ENCODE peak calls at places on chromosome 7, in four cellular contexts. One of them, this sample, is unnamed.

GRCh38 chr7:124764071-124764846 is 1.3 kb downstream of the GPR37 start:
- DNase-seq in A549: no peak
- DNase-seq in uterus: no peak
- DNase-seq in sigmoid colon: no peak
- DNase-seq in this sample: no peak

GRCh38 chr7:137801003-137801402 is 45.8 kb downstream of the DGKI start:
- DNase-seq in A549: no peak
- DNase-seq in uterus: no peak
- DNase-seq in sigmoid colon: no peak
- DNase-seq in this sample: no peak

GRCh38 chr7:64686493-64687184 is 20.7 kb downstream of the ZNF107 start:
- DNase-seq in A549: no peak
- DNase-seq in uterus: no peak
- DNase-seq in sigmoid colon: no peak
- DNase-seq in this sample: no peak

GRCh38 chr7:78221961-78222751 is 423.6 kb downstream of the PHTF2 start:
- DNase-seq in A549: no peak
- DNase-seq in uterus: no peak
- DNase-seq in sigmoid colon: no peak
- DNase-seq in this sample: no peak

GRCh38 chr7:81949306-81949705 is 179.5 kb upstream of the HGF start:
- DNase-seq in A549: no peak
- DNase-seq in uterus: no peak
- DNase-seq in sigmoid colon: no peak
- DNase-seq in this sample: no peak

GRCh38 chr7:19392246-19392645 is 247.0 kb upstream of the FERD3L start:
- DNase-seq in A549: no peak
- DNase-seq in uterus: no peak
- DNase-seq in sigmoid colon: no peak
- DNase-seq in this sample: peak; percentile 23

GRCh38 chr7:2843191-2843685 is 870 bp downstream of the GNA12 start:
- DNase-seq in A549: no peak
- DNase-seq in uterus: no peak
- DNase-seq in sigmoid colon: no peak
- DNase-seq in this sample: no peak

GRCh38 chr7:75054744-75055527 is 18.7 kb downstream of the RCC1L start:
- DNase-seq in A549: no peak
- DNase-seq in uterus: peak; percentile 49
- DNase-seq in sigmoid colon: peak; percentile 76
- DNase-seq in this sample: peak; percentile 85

GRCh38 chr7:34849163-34849960 is 187.9 kb downstream of the DPY19L1 start:
- DNase-seq in A549: peak; percentile 31
- DNase-seq in uterus: no peak
- DNase-seq in sigmoid colon: no peak
- DNase-seq in this sample: peak; percentile 38

GRCh38 chr7:94888542-94888941 is 18.9 kb upstream of the PPP1R9A start:
- DNase-seq in A549: peak; percentile 47
- DNase-seq in uterus: no peak
- DNase-seq in sigmoid colon: no peak
- DNase-seq in this sample: no peak

GRCh38 chr7:7178906-7179305 is 3.4 kb upstream of the C1GALT1 start:
- DNase-seq in A549: peak; percentile 18
- DNase-seq in uterus: no peak
- DNase-seq in sigmoid colon: no peak
- DNase-seq in this sample: no peak

GRCh38 chr7:35831208-35831607 is 30.4 kb downstream of the SEPTIN7 start:
- DNase-seq in A549: no peak
- DNase-seq in uterus: no peak
- DNase-seq in sigmoid colon: no peak
- DNase-seq in this sample: no peak

GRCh38 chr7:100342761-100343160 is 15.2 kb upstream of the PILRB start:
- DNase-seq in A549: no peak
- DNase-seq in uterus: no peak
- DNase-seq in sigmoid colon: no peak
- DNase-seq in this sample: no peak

GRCh38 chr7:78576196-78576595 is 777.6 kb downstream of the PHTF2 start:
- DNase-seq in A549: no peak
- DNase-seq in uterus: no peak
- DNase-seq in sigmoid colon: no peak
- DNase-seq in this sample: no peak

GRCh38 chr7:117216436-117217069 is 106.3 kb downstream of the WNT2 start:
- DNase-seq in A549: no peak
- DNase-seq in uterus: no peak
- DNase-seq in sigmoid colon: no peak
- DNase-seq in this sample: no peak

GRCh38 chr7:25014735-25015134 is 34.8 kb upstream of the OSBPL3 start:
- DNase-seq in A549: peak; percentile 16
- DNase-seq in uterus: no peak
- DNase-seq in sigmoid colon: no peak
- DNase-seq in this sample: peak; percentile 70

GRCh38 chr7:92769361-92769633 is 67.1 kb downstream of the CDK6 start:
- DNase-seq in A549: no peak
- DNase-seq in uterus: no peak
- DNase-seq in sigmoid colon: no peak
- DNase-seq in this sample: no peak

GRCh38 chr7:47333959-47334358 is 248.0 kb downstream of the TNS3 start:
- DNase-seq in A549: no peak
- DNase-seq in uterus: no peak
- DNase-seq in sigmoid colon: no peak
- DNase-seq in this sample: no peak

GRCh38 chr7:156609010-156609877 is 31.3 kb upstream of the RNF32 start:
- DNase-seq in A549: no peak
- DNase-seq in uterus: no peak
- DNase-seq in sigmoid colon: no peak
- DNase-seq in this sample: no peak

GRCh38 chr7:26441640-26442277 is 150.1 kb downstream of the SNX10 start:
- DNase-seq in A549: no peak
- DNase-seq in uterus: no peak
- DNase-seq in sigmoid colon: no peak
- DNase-seq in this sample: no peak

GRCh38 chr7:137081276-137081675 is 212.8 kb downstream of the CHRM2 start:
- DNase-seq in A549: no peak
- DNase-seq in uterus: no peak
- DNase-seq in sigmoid colon: no peak
- DNase-seq in this sample: no peak

GRCh38 chr7:152760384-152761115 is 998 bp downstream of the ACTR3B start:
- DNase-seq in A549: no peak
- DNase-seq in uterus: no peak
- DNase-seq in sigmoid colon: no peak
- DNase-seq in this sample: no peak

GRCh38 chr7:8261711-8262695 is at the start of gene ICA1:
- DNase-seq in A549: peak; percentile 45
- DNase-seq in uterus: peak; percentile 24
- DNase-seq in sigmoid colon: peak; percentile 69
- DNase-seq in this sample: peak; percentile 62

GRCh38 chr7:79951415-79951814 is 183.2 kb upstream of the GNAI1 start:
- DNase-seq in A549: no peak
- DNase-seq in uterus: no peak
- DNase-seq in sigmoid colon: no peak
- DNase-seq in this sample: no peak

GRCh38 chr7:10802526-10802925 is 171.1 kb upstream of the PHF14 start:
- DNase-seq in A549: no peak
- DNase-seq in uterus: no peak
- DNase-seq in sigmoid colon: no peak
- DNase-seq in this sample: peak; percentile 60

GRCh38 chr7:130912910-130913720 is 179.1 kb upstream of the KLF14 start:
- DNase-seq in A549: peak; percentile 91
- DNase-seq in uterus: peak; percentile 73
- DNase-seq in sigmoid colon: peak; percentile 86
- DNase-seq in this sample: peak; percentile 39
- TF ChIP-seq POLR2A in A549: peak; percentile 36
- TF ChIP-seq POLR2A in uterus: peak; percentile 33
- TF ChIP-seq POLR2A in sigmoid colon: no peak
- TF ChIP-seq POLR2A in this sample: peak; percentile 39

DNA sequence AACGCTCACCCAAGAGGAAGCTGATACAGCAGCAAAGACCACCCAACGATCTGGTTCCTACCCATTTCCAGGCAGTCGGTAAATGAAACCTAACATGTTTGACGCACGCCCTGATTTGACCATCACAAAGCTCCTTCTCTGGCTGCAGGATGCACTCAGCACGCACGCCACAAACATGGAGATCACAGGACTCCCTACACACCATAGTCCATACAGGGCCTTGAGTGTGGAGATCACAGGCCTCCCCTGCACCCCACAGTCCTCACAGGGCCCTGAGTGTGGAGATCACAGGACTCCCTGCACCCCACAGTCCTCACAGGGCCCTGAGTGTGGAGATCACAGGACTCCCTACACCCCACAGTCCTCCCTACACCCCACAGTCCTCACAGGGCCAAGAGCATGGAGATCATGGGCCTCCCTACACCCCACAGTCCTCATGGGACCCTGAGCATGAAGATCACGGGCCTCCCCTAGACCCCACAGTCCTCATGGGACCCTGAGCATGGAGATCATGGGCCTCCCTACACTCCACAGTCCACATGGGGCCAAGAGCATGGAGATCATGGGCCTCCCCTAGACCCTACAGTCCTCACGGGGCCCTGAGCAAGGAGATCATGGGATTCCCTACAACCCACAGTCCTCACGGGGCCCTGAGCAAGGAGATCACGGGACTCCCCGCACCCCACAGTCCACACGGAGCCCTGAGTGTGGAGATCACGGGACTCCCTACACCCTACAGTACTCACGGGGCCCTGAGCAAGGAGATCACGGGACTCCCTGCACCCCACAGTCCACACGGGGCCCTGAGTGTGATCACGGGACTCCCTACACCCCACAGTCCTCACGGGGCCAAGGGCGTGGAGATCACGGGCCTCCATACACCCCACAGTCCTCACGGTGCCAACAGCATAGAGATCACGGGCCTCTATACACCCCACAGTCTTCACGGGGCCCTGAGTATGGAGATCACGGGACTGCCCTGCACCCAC is 409.2 kb downstream of the DNAJB6 start:
- DNase-seq in A549: no peak
- DNase-seq in uterus: no peak
- DNase-seq in sigmoid colon: no peak
- DNase-seq in this sample: no peak
- TF ChIP-seq POLR2A in A549: no peak
- TF ChIP-seq POLR2A in uterus: no peak
- TF ChIP-seq POLR2A in sigmoid colon: no peak
- TF ChIP-seq POLR2A in this sample: no peak

GRCh38 chr7:30475580-30475979 is 3.0 kb downstream of the NOD1 start:
- DNase-seq in A549: no peak
- DNase-seq in uterus: no peak
- DNase-seq in sigmoid colon: no peak
- DNase-seq in this sample: no peak

GRCh38 chr7:30476401-30477145 is 2.0 kb downstream of the NOD1 start:
- DNase-seq in A549: no peak
- DNase-seq in uterus: no peak
- DNase-seq in sigmoid colon: peak; percentile 54
- DNase-seq in this sample: no peak

GRCh38 chr7:30474485-30474884 is 4.1 kb downstream of the NOD1 start:
- DNase-seq in A549: no peak
- DNase-seq in uterus: no peak
- DNase-seq in sigmoid colon: peak; percentile 25
- DNase-seq in this sample: no peak

GRCh38 chr7:30474893-30475292 is 3.7 kb downstream of the NOD1 start:
- DNase-seq in A549: no peak
- DNase-seq in uterus: no peak
- DNase-seq in sigmoid colon: peak; percentile 72
- DNase-seq in this sample: no peak

GRCh38 chr7:30478349-30479228 is at the start of gene NOD1:
- DNase-seq in A549: peak; percentile 78
- DNase-seq in uterus: peak; percentile 66
- DNase-seq in sigmoid colon: peak; percentile 86
- DNase-seq in this sample: peak; percentile 94
- TF ChIP-seq POLR2A in A549: peak; percentile 74
- TF ChIP-seq POLR2A in uterus: peak; percentile 63
- TF ChIP-seq POLR2A in sigmoid colon: peak; percentile 31
- TF ChIP-seq POLR2A in this sample: peak; percentile 76

GRCh38 chr7:74018261-74018660 is 9.7 kb upstream of the ELN start:
- DNase-seq in A549: no peak
- DNase-seq in uterus: no peak
- DNase-seq in sigmoid colon: no peak
- DNase-seq in this sample: no peak
- TF ChIP-seq POLR2A in A549: no peak
- TF ChIP-seq POLR2A in uterus: no peak
- TF ChIP-seq POLR2A in sigmoid colon: no peak
- TF ChIP-seq POLR2A in this sample: no peak

DNA sequence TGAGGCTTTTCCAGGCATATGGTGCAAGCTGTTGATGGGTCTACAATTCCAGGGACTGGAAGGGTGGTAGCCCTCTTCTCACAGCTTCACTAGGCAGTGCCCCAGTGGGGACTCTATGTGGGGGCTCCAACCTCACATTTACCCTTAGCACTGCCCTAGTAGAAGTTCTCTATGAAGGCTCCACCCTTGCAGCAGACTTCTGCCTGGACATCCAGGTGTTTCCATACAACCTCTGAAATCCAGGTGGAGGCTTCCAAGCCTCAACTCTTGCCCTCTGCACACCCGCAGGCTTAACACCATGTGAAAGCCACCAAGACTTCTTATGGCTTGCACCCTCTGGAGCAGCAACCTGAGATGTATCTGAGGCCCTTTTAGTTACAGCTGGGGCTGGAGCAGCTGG is 87.8 kb downstream of the ZNF777 start:
- DNase-seq in A549: no peak
- DNase-seq in uterus: no peak
- DNase-seq in sigmoid colon: no peak
- DNase-seq in this sample: no peak
- TF ChIP-seq POLR2A in A549: no peak
- TF ChIP-seq POLR2A in uterus: no peak
- TF ChIP-seq POLR2A in sigmoid colon: no peak
- TF ChIP-seq POLR2A in this sample: no peak

DNA sequence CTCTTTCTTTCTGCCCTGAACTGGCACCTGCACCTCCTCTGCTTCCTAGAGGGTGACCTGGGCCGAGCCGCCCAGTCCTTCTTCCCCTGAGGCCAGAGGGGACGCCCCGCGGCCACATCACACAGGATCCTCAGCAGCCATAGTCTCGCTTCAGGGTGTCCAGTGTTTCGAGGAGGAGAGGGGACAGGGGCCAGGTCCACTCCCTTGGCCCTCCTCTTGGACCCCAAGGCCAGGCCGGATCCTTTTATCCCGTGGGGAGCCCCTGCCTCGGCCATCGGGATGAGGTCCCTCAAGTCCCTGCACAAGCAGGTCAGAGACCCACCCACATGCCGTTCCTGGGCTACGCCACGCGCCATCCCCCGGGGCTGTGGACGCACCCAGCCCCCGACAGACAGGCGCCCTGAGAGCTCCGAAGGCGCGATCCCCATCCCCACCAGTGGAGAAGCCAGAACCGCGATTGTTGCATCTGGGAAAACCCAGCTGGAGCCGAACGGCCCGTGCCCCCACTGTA is 3.6 kb downstream of the BHLHA15 start:
- DNase-seq in A549: no peak
- DNase-seq in uterus: peak; percentile 9
- DNase-seq in sigmoid colon: peak; percentile 55
- DNase-seq in this sample: no peak
- TF ChIP-seq POLR2A in A549: no peak
- TF ChIP-seq POLR2A in uterus: no peak
- TF ChIP-seq POLR2A in sigmoid colon: no peak
- TF ChIP-seq POLR2A in this sample: no peak